ENCODE peak calls at places on chromosomes 5 and 9, in four cellular contexts. One of them, this sample, is unnamed.

GRCh38 chr5:116135344-116135743 is 50.5 kb downstream of the COMMD10 start:
- DNase-seq in HEK293T: no peak
- DNase-seq in GM12878: peak
- DNase-seq in K562: no peak
- DNase-seq in this sample: no peak

GRCh38 chr5:73792687-73793320 is 166.8 kb downstream of the ARHGEF28 start:
- DNase-seq in HEK293T: peak
- DNase-seq in GM12878: peak
- DNase-seq in K562: peak
- DNase-seq in this sample: peak

GRCh38 chr5:160183075-160183474 is 46.2 kb upstream of the FABP6 start:
- DNase-seq in HEK293T: no peak
- DNase-seq in GM12878: no peak
- DNase-seq in K562: no peak
- DNase-seq in this sample: no peak

GRCh38 chr5:75670571-75670970 is 46.7 kb downstream of the POC5 start:
- DNase-seq in HEK293T: no peak
- DNase-seq in GM12878: no peak
- DNase-seq in K562: no peak
- DNase-seq in this sample: no peak

GRCh38 chr5:122089614-122090013 is 11.6 kb upstream of the LOX start:
- DNase-seq in HEK293T: no peak
- DNase-seq in GM12878: no peak
- DNase-seq in K562: peak
- DNase-seq in this sample: no peak

GRCh38 chr9:85536076-85536475 is 205.7 kb downstream of the AGTPBP1 start:
- DNase-seq in HEK293T: no peak
- DNase-seq in GM12878: no peak
- DNase-seq in K562: no peak
- DNase-seq in this sample: no peak

GRCh38 chr9:91693226-91693625 is 256.8 kb downstream of the ROR2 start:
- DNase-seq in HEK293T: no peak
- DNase-seq in GM12878: no peak
- DNase-seq in K562: no peak
- DNase-seq in this sample: no peak

GRCh38 chr9:131008909-131009618 is at the start of gene LAMC3:
- DNase-seq in HEK293T: peak
- DNase-seq in GM12878: no peak
- DNase-seq in K562: peak
- DNase-seq in this sample: no peak

GRCh38 chr5:120765189-120765588 is 301.1 kb downstream of the PRR16 start:
- DNase-seq in HEK293T: no peak
- DNase-seq in GM12878: no peak
- DNase-seq in K562: no peak
- DNase-seq in this sample: no peak

GRCh38 chr5:161306354-161306990 is 240.1 kb downstream of the GABRB2 start:
- DNase-seq in HEK293T: no peak
- DNase-seq in GM12878: no peak
- DNase-seq in K562: no peak
- DNase-seq in this sample: no peak

GRCh38 chr5:135211083-135211790 is 177.2 kb upstream of the PITX1 start:
- DNase-seq in HEK293T: no peak
- DNase-seq in GM12878: no peak
- DNase-seq in K562: no peak
- DNase-seq in this sample: no peak

GRCh38 chr9:74760031-74760700 is 127.6 kb downstream of the TRPM6 start:
- DNase-seq in HEK293T: no peak
- DNase-seq in GM12878: no peak
- DNase-seq in K562: no peak
- DNase-seq in this sample: peak

GRCh38 chr9:113523421-113524141 is 60.1 kb downstream of the RGS3 start:
- DNase-seq in HEK293T: no peak
- DNase-seq in GM12878: peak
- DNase-seq in K562: no peak
- DNase-seq in this sample: no peak

GRCh38 chr5:61023131-61023530 is 78.1 kb downstream of the NDUFAF2 start:
- DNase-seq in HEK293T: no peak
- DNase-seq in GM12878: no peak
- DNase-seq in K562: no peak
- DNase-seq in this sample: no peak

GRCh38 chr5:146644811-146645210 is 128.8 kb upstream of the GPR151 start:
- DNase-seq in HEK293T: no peak
- DNase-seq in GM12878: no peak
- DNase-seq in K562: no peak
- DNase-seq in this sample: no peak

GRCh38 chr9:115640887-115641286 is 512.7 kb upstream of the PAPPA start:
- DNase-seq in HEK293T: no peak
- DNase-seq in GM12878: no peak
- DNase-seq in K562: no peak
- DNase-seq in this sample: no peak

GRCh38 chr5:132655821-132656773 is 1.9 kb upstream of the IL13 start:
- DNase-seq in HEK293T: no peak
- DNase-seq in GM12878: no peak
- DNase-seq in K562: no peak
- DNase-seq in this sample: no peak

GRCh38 chr5:102815084-102815483 is 60.0 kb downstream of the PAM start:
- DNase-seq in HEK293T: no peak
- DNase-seq in GM12878: no peak
- DNase-seq in K562: no peak
- DNase-seq in this sample: no peak

GRCh38 chr9:107486674-107487520 is 2.7 kb downstream of the KLF4 start:
- DNase-seq in HEK293T: no peak
- DNase-seq in GM12878: no peak
- DNase-seq in K562: no peak
- DNase-seq in this sample: no peak

GRCh38 chr9:115923903-115924668 is 229.5 kb upstream of the PAPPA start:
- DNase-seq in HEK293T: no peak
- DNase-seq in GM12878: no peak
- DNase-seq in K562: no peak
- DNase-seq in this sample: peak

GRCh38 chr5:159224471-159224870 is 15.1 kb upstream of the RNF145 start:
- DNase-seq in HEK293T: no peak
- DNase-seq in GM12878: no peak
- DNase-seq in K562: no peak
- DNase-seq in this sample: no peak

GRCh38 chr5:3194141-3194540 is 401.5 kb upstream of the IRX1 start:
- DNase-seq in HEK293T: no peak
- DNase-seq in GM12878: no peak
- DNase-seq in K562: no peak
- DNase-seq in this sample: no peak

GRCh38 chr5:67246108-67246507 is 49.5 kb upstream of the CD180 start:
- DNase-seq in HEK293T: peak
- DNase-seq in GM12878: peak
- DNase-seq in K562: peak
- DNase-seq in this sample: peak

DNA sequence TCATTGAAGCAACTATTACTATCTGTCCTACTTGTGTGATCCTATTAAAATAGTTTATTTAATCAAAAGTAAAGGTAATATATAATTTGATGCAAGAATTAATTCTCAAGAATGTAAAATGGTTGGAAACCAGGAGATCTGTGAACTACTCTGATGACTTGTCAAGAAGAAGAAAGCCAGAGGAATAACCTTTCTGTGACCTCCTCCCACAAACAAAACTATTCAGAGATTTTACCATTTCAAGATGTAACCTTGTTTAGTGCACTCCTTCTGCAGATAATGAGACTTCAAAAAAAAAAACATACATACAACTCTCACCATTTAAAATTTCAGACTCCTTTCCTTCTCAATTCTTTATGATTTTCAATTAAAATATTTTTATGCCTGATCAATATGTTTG is 79.5 kb downstream of the RFX3 start:
- DNase-seq in HEK293T: no peak
- DNase-seq in GM12878: no peak
- DNase-seq in K562: no peak
- DNase-seq in this sample: no peak
- TF ChIP-seq FOXK2 in HEK293T: no peak
- TF ChIP-seq FOXK2 in GM12878: no peak
- TF ChIP-seq FOXK2 in K562: no peak
- TF ChIP-seq FOXK2 in this sample: no peak

DNA sequence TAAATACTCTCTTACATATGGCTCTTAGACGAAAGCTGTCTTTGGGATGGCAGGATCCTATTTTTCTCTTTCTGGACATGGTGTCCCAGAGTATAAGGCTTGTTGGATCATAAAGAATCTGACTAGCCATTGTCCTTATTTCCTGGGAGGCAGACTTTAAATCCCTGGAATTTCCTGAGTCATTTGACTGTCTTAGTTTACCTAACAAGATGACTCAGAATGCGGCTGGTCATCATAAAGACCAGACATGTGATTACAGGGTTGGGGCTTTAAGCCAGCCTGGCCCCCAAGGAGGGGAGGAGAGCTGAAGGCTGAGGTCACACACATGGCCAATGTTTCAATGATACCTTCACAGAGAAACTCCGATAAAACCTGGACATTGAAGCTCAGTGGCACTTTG is 37.2 kb downstream of the FAM240B start:
- DNase-seq in HEK293T: no peak
- DNase-seq in GM12878: no peak
- DNase-seq in K562: no peak
- DNase-seq in this sample: peak
- TF ChIP-seq FOXK2 in HEK293T: no peak
- TF ChIP-seq FOXK2 in GM12878: no peak
- TF ChIP-seq FOXK2 in K562: no peak
- TF ChIP-seq FOXK2 in this sample: no peak

GRCh38 chr9:71733176-71733575 is 35.1 kb downstream of the CEMIP2 start:
- DNase-seq in HEK293T: no peak
- DNase-seq in GM12878: no peak
- DNase-seq in K562: no peak
- DNase-seq in this sample: no peak
- TF ChIP-seq FOXK2 in HEK293T: no peak
- TF ChIP-seq FOXK2 in GM12878: no peak
- TF ChIP-seq FOXK2 in K562: no peak
- TF ChIP-seq FOXK2 in this sample: no peak

GRCh38 chr5:149060325-149060724 is 2.5 kb downstream of the SH3TC2 start:
- DNase-seq in HEK293T: no peak
- DNase-seq in GM12878: no peak
- DNase-seq in K562: peak
- DNase-seq in this sample: peak
- TF ChIP-seq FOXK2 in HEK293T: no peak
- TF ChIP-seq FOXK2 in GM12878: no peak
- TF ChIP-seq FOXK2 in K562: no peak
- TF ChIP-seq FOXK2 in this sample: no peak

GRCh38 chr5:107602896-107603295 is 67.8 kb downstream of the EFNA5 start:
- DNase-seq in HEK293T: no peak
- DNase-seq in GM12878: no peak
- DNase-seq in K562: no peak
- DNase-seq in this sample: no peak

GRCh38 chr5:107604990-107605389 is 65.7 kb downstream of the EFNA5 start:
- DNase-seq in HEK293T: no peak
- DNase-seq in GM12878: no peak
- DNase-seq in K562: no peak
- DNase-seq in this sample: no peak

GRCh38 chr5:107605596-107606125 is 65.1 kb downstream of the EFNA5 start:
- DNase-seq in HEK293T: no peak
- DNase-seq in GM12878: no peak
- DNase-seq in K562: no peak
- DNase-seq in this sample: no peak

GRCh38 chr5:107607196-107607595 is 63.5 kb downstream of the EFNA5 start:
- DNase-seq in HEK293T: no peak
- DNase-seq in GM12878: no peak
- DNase-seq in K562: no peak
- DNase-seq in this sample: no peak

GRCh38 chr5:107604146-107604910 is 66.4 kb downstream of the EFNA5 start:
- DNase-seq in HEK293T: no peak
- DNase-seq in GM12878: no peak
- DNase-seq in K562: no peak
- DNase-seq in this sample: no peak
- TF ChIP-seq FOXK2 in HEK293T: no peak
- TF ChIP-seq FOXK2 in GM12878: no peak
- TF ChIP-seq FOXK2 in K562: no peak
- TF ChIP-seq FOXK2 in this sample: no peak

GRCh38 chr9:133957328-133957727 is 34.8 kb downstream of the VAV2 start:
- DNase-seq in HEK293T: no peak
- DNase-seq in GM12878: no peak
- DNase-seq in K562: no peak
- DNase-seq in this sample: no peak

GRCh38 chr9:133953976-133954709 is 38.0 kb downstream of the VAV2 start:
- DNase-seq in HEK293T: no peak
- DNase-seq in GM12878: peak
- DNase-seq in K562: no peak
- DNase-seq in this sample: no peak

GRCh38 chr9:133956520-133957076 is 35.5 kb downstream of the VAV2 start:
- DNase-seq in HEK293T: no peak
- DNase-seq in GM12878: no peak
- DNase-seq in K562: no peak
- DNase-seq in this sample: no peak

GRCh38 chr9:133954862-133955529 is 37.1 kb downstream of the VAV2 start:
- DNase-seq in HEK293T: no peak
- DNase-seq in GM12878: peak
- DNase-seq in K562: no peak
- DNase-seq in this sample: no peak

GRCh38 chr9:133955821-133956411 is 36.2 kb downstream of the VAV2 start:
- DNase-seq in HEK293T: no peak
- DNase-seq in GM12878: no peak
- DNase-seq in K562: no peak
- DNase-seq in this sample: no peak
- TF ChIP-seq FOXK2 in HEK293T: no peak
- TF ChIP-seq FOXK2 in GM12878: no peak
- TF ChIP-seq FOXK2 in K562: no peak
- TF ChIP-seq FOXK2 in this sample: no peak

This sample was measured in HepG2.